ENCODE peak calls at places on chromosomes 1 and 21, in seven cellular contexts. One of them, this sample, is unnamed.

GRCh38 chr1:8627728-8628127 is 189.7 kb downstream of the RERE start:
- DNase-seq in Calu3: no peak
- DNase-seq in kidney epithelial cell: no peak
- DNase-seq in activated naive CD4-positive, alpha-beta T cell treated with anti-CD3 and anti-CD28 coated beads, Interleukin-2, amount 10 ng/mL, durations not matched to agents 7 days and 5 days: no peak
- DNase-seq in stimulated activated CD8-positive, alpha-beta memory T cell treated with anti-CD3 and anti-CD28 coated beads, Interleukin-15, amount 100 ng/mL, for 24 hours: no peak
- DNase-seq in stimulated activated CD4-positive, alpha-beta T cell treated with anti-CD3 and anti-CD28 coated beads, Interleukin-4, amount 100 ng/mL, for 1 hour: no peak
- DNase-seq in heart left ventricle: no peak
- DNase-seq in this sample: no peak

GRCh38 chr1:243851129-243851756 is 1.2 kb upstream of the AKT3 start:
- DNase-seq in stimulated activated CD8-positive, alpha-beta memory T cell treated with anti-CD3 and anti-CD28 coated beads, Interleukin-15, amount 100 ng/mL, for 24 hours: no peak
- DNase-seq in Calu3: no peak
- DNase-seq in activated naive CD4-positive, alpha-beta T cell treated with anti-CD3 and anti-CD28 coated beads, Interleukin-2, amount 10 ng/mL, durations not matched to agents 7 days and 5 days: peak; percentile 58
- DNase-seq in heart left ventricle: no peak
- DNase-seq in stimulated activated CD4-positive, alpha-beta T cell treated with anti-CD3 and anti-CD28 coated beads, Interleukin-4, amount 100 ng/mL, for 1 hour: no peak
- DNase-seq in kidney epithelial cell: no peak
- DNase-seq in this sample: peak; percentile 65

GRCh38 chr1:31739281-31739853 is 24.8 kb downstream of the ADGRB2 start:
- DNase-seq in kidney epithelial cell: no peak
- DNase-seq in stimulated activated CD8-positive, alpha-beta memory T cell treated with anti-CD3 and anti-CD28 coated beads, Interleukin-15, amount 100 ng/mL, for 24 hours: no peak
- DNase-seq in stimulated activated CD4-positive, alpha-beta T cell treated with anti-CD3 and anti-CD28 coated beads, Interleukin-4, amount 100 ng/mL, for 1 hour: peak; percentile 39
- DNase-seq in Calu3: peak; percentile 47
- DNase-seq in heart left ventricle: no peak
- DNase-seq in activated naive CD4-positive, alpha-beta T cell treated with anti-CD3 and anti-CD28 coated beads, Interleukin-2, amount 10 ng/mL, durations not matched to agents 7 days and 5 days: peak; percentile 74
- DNase-seq in this sample: no peak

GRCh38 chr1:11942280-11942679 is 7.8 kb downstream of the PLOD1 start:
- DNase-seq in activated naive CD4-positive, alpha-beta T cell treated with anti-CD3 and anti-CD28 coated beads, Interleukin-2, amount 10 ng/mL, durations not matched to agents 7 days and 5 days: no peak
- DNase-seq in Calu3: no peak
- DNase-seq in heart left ventricle: no peak
- DNase-seq in stimulated activated CD4-positive, alpha-beta T cell treated with anti-CD3 and anti-CD28 coated beads, Interleukin-4, amount 100 ng/mL, for 1 hour: no peak
- DNase-seq in stimulated activated CD8-positive, alpha-beta memory T cell treated with anti-CD3 and anti-CD28 coated beads, Interleukin-15, amount 100 ng/mL, for 24 hours: no peak
- DNase-seq in kidney epithelial cell: no peak
- DNase-seq in this sample: no peak

GRCh38 chr1:96214982-96215381 is 506.6 kb upstream of the PTBP2 start:
- DNase-seq in stimulated activated CD4-positive, alpha-beta T cell treated with anti-CD3 and anti-CD28 coated beads, Interleukin-4, amount 100 ng/mL, for 1 hour: no peak
- DNase-seq in heart left ventricle: no peak
- DNase-seq in Calu3: no peak
- DNase-seq in activated naive CD4-positive, alpha-beta T cell treated with anti-CD3 and anti-CD28 coated beads, Interleukin-2, amount 10 ng/mL, durations not matched to agents 7 days and 5 days: no peak
- DNase-seq in stimulated activated CD8-positive, alpha-beta memory T cell treated with anti-CD3 and anti-CD28 coated beads, Interleukin-15, amount 100 ng/mL, for 24 hours: no peak
- DNase-seq in kidney epithelial cell: no peak
- DNase-seq in this sample: no peak

GRCh38 chr1:205319081-205320018 is 2.2 kb downstream of the NUAK2 start:
- DNase-seq in heart left ventricle: peak; percentile 63
- DNase-seq in stimulated activated CD4-positive, alpha-beta T cell treated with anti-CD3 and anti-CD28 coated beads, Interleukin-4, amount 100 ng/mL, for 1 hour: peak; percentile 20
- DNase-seq in activated naive CD4-positive, alpha-beta T cell treated with anti-CD3 and anti-CD28 coated beads, Interleukin-2, amount 10 ng/mL, durations not matched to agents 7 days and 5 days: peak; percentile 55
- DNase-seq in kidney epithelial cell: no peak
- DNase-seq in Calu3: peak; percentile 80
- DNase-seq in stimulated activated CD8-positive, alpha-beta memory T cell treated with anti-CD3 and anti-CD28 coated beads, Interleukin-15, amount 100 ng/mL, for 24 hours: no peak
- DNase-seq in this sample: no peak

GRCh38 chr1:32874860-32875793 is 4.4 kb upstream of the FNDC5 start:
- DNase-seq in Calu3: no peak
- DNase-seq in stimulated activated CD8-positive, alpha-beta memory T cell treated with anti-CD3 and anti-CD28 coated beads, Interleukin-15, amount 100 ng/mL, for 24 hours: no peak
- DNase-seq in kidney epithelial cell: no peak
- DNase-seq in activated naive CD4-positive, alpha-beta T cell treated with anti-CD3 and anti-CD28 coated beads, Interleukin-2, amount 10 ng/mL, durations not matched to agents 7 days and 5 days: no peak
- DNase-seq in stimulated activated CD4-positive, alpha-beta T cell treated with anti-CD3 and anti-CD28 coated beads, Interleukin-4, amount 100 ng/mL, for 1 hour: no peak
- DNase-seq in heart left ventricle: no peak
- DNase-seq in this sample: no peak

GRCh38 chr21:44062380-44062779 is 44.8 kb upstream of the PWP2 start:
- DNase-seq in heart left ventricle: no peak
- DNase-seq in Calu3: no peak
- DNase-seq in stimulated activated CD8-positive, alpha-beta memory T cell treated with anti-CD3 and anti-CD28 coated beads, Interleukin-15, amount 100 ng/mL, for 24 hours: no peak
- DNase-seq in activated naive CD4-positive, alpha-beta T cell treated with anti-CD3 and anti-CD28 coated beads, Interleukin-2, amount 10 ng/mL, durations not matched to agents 7 days and 5 days: no peak
- DNase-seq in stimulated activated CD4-positive, alpha-beta T cell treated with anti-CD3 and anti-CD28 coated beads, Interleukin-4, amount 100 ng/mL, for 1 hour: no peak
- DNase-seq in kidney epithelial cell: no peak
- DNase-seq in this sample: no peak

GRCh38 chr1:57770772-57771171 is 346.9 kb upstream of the DAB1 start:
- DNase-seq in kidney epithelial cell: no peak
- DNase-seq in heart left ventricle: no peak
- DNase-seq in activated naive CD4-positive, alpha-beta T cell treated with anti-CD3 and anti-CD28 coated beads, Interleukin-2, amount 10 ng/mL, durations not matched to agents 7 days and 5 days: no peak
- DNase-seq in Calu3: no peak
- DNase-seq in stimulated activated CD8-positive, alpha-beta memory T cell treated with anti-CD3 and anti-CD28 coated beads, Interleukin-15, amount 100 ng/mL, for 24 hours: no peak
- DNase-seq in stimulated activated CD4-positive, alpha-beta T cell treated with anti-CD3 and anti-CD28 coated beads, Interleukin-4, amount 100 ng/mL, for 1 hour: no peak
- DNase-seq in this sample: no peak

GRCh38 chr1:24920155-24920925 is 9.7 kb downstream of the RUNX3 start:
- DNase-seq in heart left ventricle: no peak
- DNase-seq in stimulated activated CD4-positive, alpha-beta T cell treated with anti-CD3 and anti-CD28 coated beads, Interleukin-4, amount 100 ng/mL, for 1 hour: peak; percentile 58
- DNase-seq in stimulated activated CD8-positive, alpha-beta memory T cell treated with anti-CD3 and anti-CD28 coated beads, Interleukin-15, amount 100 ng/mL, for 24 hours: no peak
- DNase-seq in activated naive CD4-positive, alpha-beta T cell treated with anti-CD3 and anti-CD28 coated beads, Interleukin-2, amount 10 ng/mL, durations not matched to agents 7 days and 5 days: no peak
- DNase-seq in kidney epithelial cell: no peak
- DNase-seq in Calu3: no peak
- DNase-seq in this sample: no peak

GRCh38 chr1:145917595-145917994 is 922 bp downstream of the PEX11B start:
- DNase-seq in Calu3: no peak
- DNase-seq in activated naive CD4-positive, alpha-beta T cell treated with anti-CD3 and anti-CD28 coated beads, Interleukin-2, amount 10 ng/mL, durations not matched to agents 7 days and 5 days: no peak
- DNase-seq in stimulated activated CD8-positive, alpha-beta memory T cell treated with anti-CD3 and anti-CD28 coated beads, Interleukin-15, amount 100 ng/mL, for 24 hours: no peak
- DNase-seq in stimulated activated CD4-positive, alpha-beta T cell treated with anti-CD3 and anti-CD28 coated beads, Interleukin-4, amount 100 ng/mL, for 1 hour: no peak
- DNase-seq in heart left ventricle: no peak
- DNase-seq in kidney epithelial cell: no peak
- DNase-seq in this sample: no peak

GRCh38 chr21:29875873-29876272 is 63.9 kb downstream of the GRIK1 start:
- DNase-seq in stimulated activated CD8-positive, alpha-beta memory T cell treated with anti-CD3 and anti-CD28 coated beads, Interleukin-15, amount 100 ng/mL, for 24 hours: no peak
- DNase-seq in Calu3: no peak
- DNase-seq in heart left ventricle: no peak
- DNase-seq in kidney epithelial cell: no peak
- DNase-seq in stimulated activated CD4-positive, alpha-beta T cell treated with anti-CD3 and anti-CD28 coated beads, Interleukin-4, amount 100 ng/mL, for 1 hour: no peak
- DNase-seq in activated naive CD4-positive, alpha-beta T cell treated with anti-CD3 and anti-CD28 coated beads, Interleukin-2, amount 10 ng/mL, durations not matched to agents 7 days and 5 days: no peak
- DNase-seq in this sample: no peak

GRCh38 chr1:222750651-222751050 is 13.6 kb downstream of the FAM177B start:
- DNase-seq in stimulated activated CD4-positive, alpha-beta T cell treated with anti-CD3 and anti-CD28 coated beads, Interleukin-4, amount 100 ng/mL, for 1 hour: no peak
- DNase-seq in heart left ventricle: no peak
- DNase-seq in stimulated activated CD8-positive, alpha-beta memory T cell treated with anti-CD3 and anti-CD28 coated beads, Interleukin-15, amount 100 ng/mL, for 24 hours: no peak
- DNase-seq in activated naive CD4-positive, alpha-beta T cell treated with anti-CD3 and anti-CD28 coated beads, Interleukin-2, amount 10 ng/mL, durations not matched to agents 7 days and 5 days: no peak
- DNase-seq in kidney epithelial cell: no peak
- DNase-seq in Calu3: no peak
- DNase-seq in this sample: no peak

GRCh38 chr1:35539073-35539823 is 18.0 kb downstream of the KIAA0319L start:
- DNase-seq in Calu3: no peak
- DNase-seq in stimulated activated CD4-positive, alpha-beta T cell treated with anti-CD3 and anti-CD28 coated beads, Interleukin-4, amount 100 ng/mL, for 1 hour: no peak
- DNase-seq in kidney epithelial cell: no peak
- DNase-seq in activated naive CD4-positive, alpha-beta T cell treated with anti-CD3 and anti-CD28 coated beads, Interleukin-2, amount 10 ng/mL, durations not matched to agents 7 days and 5 days: peak; percentile 64
- DNase-seq in stimulated activated CD8-positive, alpha-beta memory T cell treated with anti-CD3 and anti-CD28 coated beads, Interleukin-15, amount 100 ng/mL, for 24 hours: no peak
- DNase-seq in heart left ventricle: no peak
- DNase-seq in this sample: no peak

GRCh38 chr1:215793210-215793609 is 226.1 kb downstream of the KCTD3 start:
- DNase-seq in heart left ventricle: no peak
- DNase-seq in kidney epithelial cell: no peak
- DNase-seq in stimulated activated CD8-positive, alpha-beta memory T cell treated with anti-CD3 and anti-CD28 coated beads, Interleukin-15, amount 100 ng/mL, for 24 hours: no peak
- DNase-seq in Calu3: no peak
- DNase-seq in stimulated activated CD4-positive, alpha-beta T cell treated with anti-CD3 and anti-CD28 coated beads, Interleukin-4, amount 100 ng/mL, for 1 hour: no peak
- DNase-seq in activated naive CD4-positive, alpha-beta T cell treated with anti-CD3 and anti-CD28 coated beads, Interleukin-2, amount 10 ng/mL, durations not matched to agents 7 days and 5 days: no peak
- DNase-seq in this sample: no peak

GRCh38 chr1:206021796-206022365 is 1.8 kb downstream of the CTSE start:
- DNase-seq in Calu3: peak; percentile 27
- DNase-seq in activated naive CD4-positive, alpha-beta T cell treated with anti-CD3 and anti-CD28 coated beads, Interleukin-2, amount 10 ng/mL, durations not matched to agents 7 days and 5 days: no peak
- DNase-seq in heart left ventricle: no peak
- DNase-seq in kidney epithelial cell: no peak
- DNase-seq in stimulated activated CD8-positive, alpha-beta memory T cell treated with anti-CD3 and anti-CD28 coated beads, Interleukin-15, amount 100 ng/mL, for 24 hours: no peak
- DNase-seq in stimulated activated CD4-positive, alpha-beta T cell treated with anti-CD3 and anti-CD28 coated beads, Interleukin-4, amount 100 ng/mL, for 1 hour: no peak
- DNase-seq in this sample: no peak

GRCh38 chr1:210291786-210292275 is 36.9 kb upstream of the HHAT start:
- DNase-seq in Calu3: no peak
- DNase-seq in heart left ventricle: no peak
- DNase-seq in activated naive CD4-positive, alpha-beta T cell treated with anti-CD3 and anti-CD28 coated beads, Interleukin-2, amount 10 ng/mL, durations not matched to agents 7 days and 5 days: no peak
- DNase-seq in stimulated activated CD4-positive, alpha-beta T cell treated with anti-CD3 and anti-CD28 coated beads, Interleukin-4, amount 100 ng/mL, for 1 hour: no peak
- DNase-seq in stimulated activated CD8-positive, alpha-beta memory T cell treated with anti-CD3 and anti-CD28 coated beads, Interleukin-15, amount 100 ng/mL, for 24 hours: no peak
- DNase-seq in kidney epithelial cell: no peak
- DNase-seq in this sample: no peak

GRCh38 chr1:219798283-219799030 is 129.9 kb downstream of the SLC30A10 start:
- DNase-seq in heart left ventricle: no peak
- DNase-seq in kidney epithelial cell: peak; percentile 31
- DNase-seq in activated naive CD4-positive, alpha-beta T cell treated with anti-CD3 and anti-CD28 coated beads, Interleukin-2, amount 10 ng/mL, durations not matched to agents 7 days and 5 days: no peak
- DNase-seq in stimulated activated CD8-positive, alpha-beta memory T cell treated with anti-CD3 and anti-CD28 coated beads, Interleukin-15, amount 100 ng/mL, for 24 hours: no peak
- DNase-seq in stimulated activated CD4-positive, alpha-beta T cell treated with anti-CD3 and anti-CD28 coated beads, Interleukin-4, amount 100 ng/mL, for 1 hour: no peak
- DNase-seq in Calu3: no peak
- DNase-seq in this sample: no peak

GRCh38 chr1:233240839-233241682 is 54.5 kb downstream of the PCNX2 start:
- DNase-seq in stimulated activated CD4-positive, alpha-beta T cell treated with anti-CD3 and anti-CD28 coated beads, Interleukin-4, amount 100 ng/mL, for 1 hour: no peak
- DNase-seq in kidney epithelial cell: no peak
- DNase-seq in stimulated activated CD8-positive, alpha-beta memory T cell treated with anti-CD3 and anti-CD28 coated beads, Interleukin-15, amount 100 ng/mL, for 24 hours: no peak
- DNase-seq in Calu3: peak; percentile 54
- DNase-seq in activated naive CD4-positive, alpha-beta T cell treated with anti-CD3 and anti-CD28 coated beads, Interleukin-2, amount 10 ng/mL, durations not matched to agents 7 days and 5 days: peak; percentile 50
- DNase-seq in heart left ventricle: peak; percentile 61
- DNase-seq in this sample: peak; percentile 49

GRCh38 chr1:33410091-33410701 is 20.7 kb downstream of the PHC2 start:
- DNase-seq in kidney epithelial cell: no peak
- DNase-seq in stimulated activated CD8-positive, alpha-beta memory T cell treated with anti-CD3 and anti-CD28 coated beads, Interleukin-15, amount 100 ng/mL, for 24 hours: no peak
- DNase-seq in stimulated activated CD4-positive, alpha-beta T cell treated with anti-CD3 and anti-CD28 coated beads, Interleukin-4, amount 100 ng/mL, for 1 hour: no peak
- DNase-seq in heart left ventricle: peak; percentile 36
- DNase-seq in Calu3: no peak
- DNase-seq in activated naive CD4-positive, alpha-beta T cell treated with anti-CD3 and anti-CD28 coated beads, Interleukin-2, amount 10 ng/mL, durations not matched to agents 7 days and 5 days: no peak
- DNase-seq in this sample: no peak